ENCODE peak calls at places on chromosome 19, in four cellular contexts. I is CD8-positive, alpha-beta T cell; W is foreskin fibroblast; Q is Caco-2. L is an unnamed sample.

GRCh38 chr19:1473056-1473400 is 6.0 kb downstream of the C19orf25 start:
- DNase-seq in I (no peak), W (no peak), Q (no peak), L (no peak)

GRCh38 chr19:41869374-41869955 is 7.6 kb upstream of the CD79A start:
- DNase-seq in I (no peak), W (no peak), Q (peak), L (no peak)

GRCh38 chr19:1233361-1233667 is 4.5 kb downstream of the CBARP start:
- DNase-seq in I (no peak), W (no peak), Q (no peak), L (no peak)

GRCh38 chr19:2524840-2525723 is 49.2 kb downstream of the GADD45B start:
- DNase-seq in I (no peak), W (peak), Q (peak), L (no peak)

GRCh38 chr19:4676955-4677731 is 7.0 kb upstream of the MYDGF start:
- DNase-seq in I (no peak), W (peak), Q (peak), L (no peak)

GRCh38 chr19:2767688-2768087 is 15.4 kb downstream of the SGTA start:
- DNase-seq in I (no peak), W (no peak), Q (no peak), L (no peak)

GRCh38 chr19:44643605-44644390 is at the start of gene PVR:
- DNase-seq in I (peak), W (peak), Q (peak), L (no peak)

GRCh38 chr19:7860902-7861618 is 13.1 kb downstream of the PRR36 start:
- DNase-seq in I (no peak), W (no peak), Q (no peak), L (no peak)

GRCh38 chr19:2640563-2641331 is 61.7 kb downstream of the GNG7 start:
- DNase-seq in I (no peak), W (no peak), Q (no peak), L (no peak)

GRCh38 chr19:4115050-4115817 is 8.7 kb downstream of the MAP2K2 start:
- DNase-seq in I (peak), W (no peak), Q (no peak), L (no peak)

GRCh38 chr19:294819-295686 is 3.9 kb upstream of the PLPP2 start:
- DNase-seq in I (peak), W (peak), Q (no peak), L (no peak)

GRCh38 chr19:1747285-1748114 is 5.8 kb upstream of the ONECUT3 start:
- DNase-seq in I (peak), W (peak), Q (peak), L (peak)

GRCh38 chr19:29964171-29964570 is 22.1 kb downstream of the URI1 start:
- DNase-seq in I (no peak), W (peak), Q (no peak), L (no peak)

GRCh38 chr19:14460935-14461334 is 14.2 kb downstream of the PTGER1 start:
- DNase-seq in I (no peak), W (no peak), Q (no peak), L (no peak)

DNA sequence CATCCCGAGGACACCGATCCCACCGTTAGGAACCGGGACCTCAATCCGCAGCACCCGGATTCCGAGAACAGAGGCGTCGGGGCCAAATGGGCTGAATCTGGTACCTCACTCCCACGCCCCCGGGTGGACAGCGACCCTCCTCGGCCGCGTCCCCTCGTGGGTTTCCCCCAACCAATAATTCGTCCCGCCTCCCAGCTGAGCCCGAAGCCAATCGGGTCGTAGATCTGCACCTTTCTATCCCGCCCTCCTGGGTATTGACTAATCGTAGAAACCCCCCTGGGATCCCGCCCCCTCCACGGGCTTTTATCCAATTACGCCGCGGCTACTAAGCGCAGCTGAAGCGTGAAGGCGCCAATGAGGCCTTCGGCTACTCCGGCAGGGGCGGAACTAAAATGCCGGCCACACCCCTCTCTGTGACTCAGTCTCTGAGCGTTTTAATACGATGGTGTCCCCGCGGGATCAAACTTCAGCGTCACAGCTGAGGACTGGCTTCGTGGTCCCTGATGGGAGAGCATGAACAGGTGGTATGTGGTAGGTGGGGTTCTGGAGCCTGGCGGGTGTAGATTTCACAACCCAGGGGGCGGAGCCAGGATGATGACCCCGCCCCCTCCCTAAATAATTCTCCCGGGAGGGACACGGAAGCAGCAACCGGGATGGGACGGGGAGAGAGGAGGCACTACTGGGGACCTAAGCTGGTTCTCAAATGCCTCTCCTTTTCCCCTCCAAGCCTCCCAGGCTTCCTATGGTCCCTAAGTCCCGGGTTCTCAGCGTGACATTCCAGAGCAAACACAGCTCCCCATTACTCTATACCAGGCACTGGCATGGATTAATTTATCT is at the start of the genes CCDC159 and TMEM205:
- DNase-seq in I (peak), W (peak), Q (peak), L (peak)
- TF ChIP-seq CTCF in I (no peak), W (no peak), Q (no peak), L (no peak)

DNA sequence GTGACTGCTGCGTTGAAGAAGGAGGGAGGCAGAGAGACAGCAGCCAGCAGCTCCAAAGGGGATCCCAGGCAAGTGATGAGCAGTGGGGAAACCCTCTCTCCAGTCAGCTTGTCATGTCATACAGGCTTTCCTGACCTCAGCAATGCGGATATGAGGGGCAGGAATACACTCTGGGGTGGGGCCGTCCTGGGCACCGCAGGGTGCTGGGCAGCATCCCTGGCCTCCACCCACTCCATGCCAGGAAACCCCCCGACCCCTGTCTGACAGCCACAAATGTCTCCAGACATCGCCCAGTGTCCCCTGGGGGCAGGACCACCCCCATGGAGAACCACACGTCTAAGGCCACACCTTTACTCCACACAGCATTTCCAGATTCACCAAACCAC is 46.7 kb downstream of the RFX2 start:
- DNase-seq in I (no peak), W (no peak), Q (peak), L (no peak)
- H3K4me3 ChIP-seq in I (no peak), W (no peak), Q (no peak), L (no peak)

GRCh38 chr19:48999481-49000325 is 6.0 kb downstream of the RUVBL2 start:
- DNase-seq in I (peak), W (peak), Q (peak), L (peak)
- TF ChIP-seq CTCF in I (peak), W (peak), Q (peak), L (peak)

DNA sequence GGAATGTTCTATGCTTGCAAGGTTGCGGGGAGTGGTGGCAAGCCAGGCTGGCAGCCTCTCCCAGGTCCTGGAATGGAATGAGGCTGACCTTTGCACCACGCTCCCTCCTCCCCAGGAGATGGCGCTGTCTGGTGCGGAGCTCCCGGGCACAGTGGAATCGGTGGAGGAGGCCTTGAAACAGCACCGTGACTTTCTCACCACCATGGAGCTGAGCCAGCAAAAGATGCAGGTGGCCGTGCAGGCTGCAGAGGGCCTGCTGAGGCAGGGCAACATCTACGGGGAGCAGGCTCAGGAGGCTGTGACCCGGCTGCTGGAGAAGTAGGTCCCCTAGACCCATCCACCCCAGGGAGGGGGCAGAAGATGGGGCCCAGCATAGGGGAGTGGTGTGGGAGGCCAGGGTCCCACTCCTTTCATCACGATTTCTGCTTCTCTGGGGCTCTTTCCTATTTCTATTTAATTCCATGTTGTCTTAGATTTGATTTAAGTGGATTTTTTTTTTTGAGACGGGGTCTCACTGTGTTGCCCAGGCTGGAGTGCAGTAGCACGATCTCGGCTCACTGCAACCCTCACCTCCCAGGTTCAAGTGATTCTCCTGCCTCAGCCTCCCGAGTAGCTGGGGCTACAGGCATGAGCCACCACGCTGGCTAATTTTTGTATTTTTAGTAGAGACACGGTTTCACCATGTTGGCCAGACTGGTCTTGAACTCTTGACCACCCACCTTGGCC is 53.2 kb upstream of the SHKBP1 start:
- DNase-seq in I (no peak), W (peak), Q (peak), L (no peak)
- H3K4me3 ChIP-seq in I (no peak), W (no peak), Q (no peak), L (no peak)

DNA sequence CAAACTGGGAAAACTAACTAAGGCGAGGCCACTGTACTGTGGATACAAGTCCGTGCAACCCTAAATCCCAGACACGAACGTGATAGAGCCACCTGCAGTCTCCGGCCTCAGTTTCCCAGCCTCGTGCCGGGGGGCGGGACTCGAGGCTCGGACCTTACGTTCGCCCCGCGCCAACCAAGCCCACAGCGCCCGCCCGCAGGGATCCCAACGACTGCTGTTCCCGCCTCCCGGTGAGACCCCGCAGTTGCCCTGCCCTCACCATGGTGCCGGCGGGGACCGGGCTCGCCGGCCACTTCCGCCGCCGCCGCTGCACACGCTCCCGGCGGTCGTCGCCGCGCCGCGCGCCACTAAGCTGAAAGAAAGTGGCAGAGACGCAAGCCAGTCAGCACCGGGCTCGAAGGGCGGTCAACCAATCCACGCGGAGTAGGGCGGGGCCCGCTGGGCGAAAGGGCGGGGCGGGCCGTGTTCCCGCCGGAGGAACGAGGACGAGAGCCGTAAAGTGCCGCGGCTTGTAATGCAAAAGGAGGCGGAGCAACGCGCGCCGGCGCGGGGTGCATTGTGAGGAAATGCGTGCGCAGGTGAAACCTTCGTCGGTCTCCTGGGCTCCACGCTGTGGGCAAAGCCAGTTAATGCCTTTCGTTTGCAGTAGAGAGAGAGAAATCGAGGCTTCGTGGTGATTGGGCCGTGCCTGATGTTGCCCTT is at the start of gene LSM4:
- DNase-seq in I (peak), W (peak), Q (peak), L (peak)
- TF ChIP-seq CTCF in I (peak), W (no peak), Q (no peak), L (peak)

DNA sequence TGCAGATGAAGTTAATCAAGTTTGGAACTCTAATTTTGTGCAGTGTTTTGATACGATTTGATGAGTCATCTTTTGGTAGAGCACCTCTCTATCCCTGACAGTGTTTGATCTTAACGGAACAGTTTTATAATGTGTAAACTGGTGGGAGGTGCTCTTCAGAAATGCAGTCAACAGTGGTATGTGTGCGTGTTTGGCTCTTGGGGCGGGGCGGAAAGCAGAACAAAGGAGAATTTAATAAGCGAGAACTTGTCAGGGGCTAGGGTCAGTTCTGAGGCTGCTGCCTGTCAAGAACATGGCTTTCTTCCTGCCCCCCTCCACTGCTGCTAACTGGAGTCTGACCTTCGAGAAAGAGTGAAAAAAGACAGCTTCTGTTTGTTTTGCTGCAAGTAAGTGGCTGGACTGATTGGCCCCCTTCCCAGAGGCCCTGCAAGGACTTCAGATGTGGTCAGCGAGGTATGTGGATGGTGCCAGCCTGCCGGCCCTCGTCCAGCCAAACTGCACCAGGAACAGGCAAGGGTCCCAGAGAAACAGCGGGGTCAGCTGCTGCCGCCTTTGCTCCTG is 40.8 kb downstream of the BBC3 start:
- DNase-seq in I (peak), W (peak), Q (peak), L (peak)
- H3K4me3 ChIP-seq in I (no peak), W (no peak), Q (no peak), L (no peak)